ENCODE peak calls at places on chromosomes 5 and 9, in nine cellular contexts. P, Q, S, U, W, N, Y, O and T are unnamed samples.

GRCh38 chr9:126450537-126451205 is 124.0 kb downstream of the MVB12B start:
- DNase-seq in Y (no peak), S (no peak), O (no peak), U (no peak), Q (no peak), W (no peak), N (peak), P (no peak), T (no peak)

GRCh38 chr5:123087173-123088030 is 1.6 kb upstream of the PRDM6 start:
- DNase-seq in Q (no peak), S (no peak), N (no peak), O (no peak), P (no peak), U (no peak), Y (no peak), W (no peak), T (no peak)

GRCh38 chr5:88489433-88489832 is 220.8 kb upstream of the TMEM161B start:
- DNase-seq in P (no peak), S (no peak), U (no peak), Q (no peak), Y (no peak), O (no peak), W (no peak), N (no peak), T (no peak)

GRCh38 chr5:141650851-141651727 is at the start of gene FCHSD1:
- DNase-seq in S (peak), U (peak), Q (peak), O (peak), P (peak), N (peak), Y (peak), W (peak), T (peak)

GRCh38 chr5:155080721-155081120 is 67.2 kb downstream of the KIF4B start:
- DNase-seq in P (no peak), W (no peak), Y (no peak), N (no peak), U (no peak), O (peak), Q (peak), S (no peak), T (no peak)

GRCh38 chr9:21812415-21812814 is 10.0 kb downstream of the MTAP start:
- DNase-seq in W (no peak), S (peak), Y (no peak), O (peak), Q (no peak), P (no peak), U (no peak), N (no peak), T (no peak)

GRCh38 chr9:31032206-31032605 is 1352.2 kb upstream of the ACO1 start:
- DNase-seq in Q (no peak), W (no peak), N (no peak), O (no peak), S (no peak), U (no peak), Y (no peak), P (no peak), T (no peak)

GRCh38 chr5:138068742-138069375 is 15.0 kb upstream of the WNT8A start:
- DNase-seq in S (peak), W (peak), N (peak), Y (peak), O (peak), Q (peak), U (peak), P (peak), T (peak)

GRCh38 chr5:122415030-122415429 is 103.0 kb downstream of the SNCAIP start:
- DNase-seq in Y (no peak), Q (no peak), S (no peak), U (no peak), W (no peak), P (no peak), N (no peak), O (no peak), T (peak)

GRCh38 chr5:96335873-96336272 is 97.2 kb downstream of the PCSK1 start:
- DNase-seq in Y (no peak), U (no peak), O (no peak), Q (no peak), S (peak), N (no peak), W (no peak), P (no peak), T (no peak)

GRCh38 chr9:69097053-69097452 is 61.5 kb downstream of the FXN start:
- DNase-seq in N (no peak), O (peak), U (no peak), Q (peak), W (no peak), S (no peak), Y (no peak), P (no peak), T (no peak)

GRCh38 chr5:116242363-116242762 is 157.5 kb downstream of the COMMD10 start:
- DNase-seq in S (no peak), P (no peak), Q (peak), U (no peak), W (no peak), O (peak), Y (no peak), N (no peak), T (no peak)

GRCh38 chr5:116234681-116235080 is 149.9 kb downstream of the COMMD10 start:
- DNase-seq in S (no peak), N (no peak), U (no peak), Q (no peak), O (no peak), P (no peak), W (no peak), Y (no peak), T (no peak)

GRCh38 chr5:116237917-116238502 is 153.2 kb downstream of the COMMD10 start:
- DNase-seq in O (peak), S (no peak), Y (no peak), N (no peak), W (no peak), P (no peak), Q (no peak), U (no peak), T (no peak)
- TF ChIP-seq CTCF in O (peak), S (peak), Y (peak), N (no peak), W (peak), P (peak), Q (peak), U (no peak), T (peak)

GRCh38 chr5:174581483-174581882 is 142.9 kb upstream of the MSX2 start:
- DNase-seq in N (no peak), O (no peak), U (no peak), Q (peak), S (peak), P (peak), Y (no peak), W (no peak), T (no peak)
- TF ChIP-seq CTCF in N (no peak), O (peak), U (no peak), Q (peak), S (peak), P (peak), Y (no peak), W (no peak), T (peak)

GRCh38 chr5:12095808-12096281 is 191.6 kb upstream of the CTNND2 start:
- DNase-seq in W (no peak), Q (no peak), N (no peak), O (no peak), P (no peak), S (no peak), Y (peak), U (no peak), T (no peak)

GRCh38 chr5:12099296-12099695 is 195.1 kb upstream of the CTNND2 start:
- DNase-seq in W (no peak), S (no peak), Q (no peak), O (no peak), P (no peak), Y (no peak), U (no peak), N (no peak), T (no peak)

DNA sequence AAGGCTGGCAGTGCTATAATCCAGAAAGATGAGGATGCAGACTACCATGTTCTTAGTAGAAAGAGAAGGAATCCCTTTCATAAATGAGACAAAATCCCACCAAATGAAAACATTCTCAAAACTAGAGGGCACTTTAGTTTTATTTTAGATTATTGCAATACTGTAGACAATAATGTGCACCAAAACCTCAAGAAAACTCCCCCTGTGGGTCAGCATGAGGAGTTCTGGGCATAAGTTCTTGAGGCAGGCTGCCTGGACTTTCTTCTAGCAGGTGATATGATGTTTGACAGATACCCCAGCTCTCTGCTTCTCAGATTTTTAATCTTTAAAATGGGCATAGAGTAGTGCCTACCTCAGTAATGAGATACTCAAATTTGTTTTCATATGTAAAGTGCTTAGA is 196.3 kb upstream of the CTNND2 start:
- DNase-seq in P (no peak), S (no peak), U (no peak), O (no peak), N (no peak), Q (no peak), Y (no peak), W (no peak), T (no peak)
- TF ChIP-seq CTCF in P (no peak), S (no peak), U (no peak), O (no peak), N (no peak), Q (no peak), Y (no peak), W (no peak), T (no peak)

GRCh38 chr9:76302543-76302942 is 91.7 kb downstream of the RFK start:
- DNase-seq in S (no peak), P (no peak), Y (no peak), N (no peak), O (no peak), U (no peak), Q (no peak), W (no peak), T (no peak)

GRCh38 chr9:76297721-76298239 is 96.4 kb downstream of the RFK start:
- DNase-seq in W (no peak), P (peak), U (no peak), O (peak), S (no peak), Q (peak), Y (no peak), N (no peak), T (no peak)

GRCh38 chr9:76298497-76299144 is 95.6 kb downstream of the RFK start:
- DNase-seq in Q (no peak), P (no peak), U (no peak), Y (no peak), O (no peak), S (no peak), N (no peak), W (no peak), T (no peak)

GRCh38 chr9:76302947-76303550 is 91.2 kb downstream of the RFK start:
- DNase-seq in O (peak), N (no peak), Q (peak), S (no peak), W (no peak), U (no peak), Y (peak), P (no peak), T (no peak)
- TF ChIP-seq CTCF in O (peak), N (peak), Q (peak), S (peak), W (peak), U (peak), Y (peak), P (peak), T (peak)

GRCh38 chr5:74016373-74016772 is 390.4 kb downstream of the ARHGEF28 start:
- DNase-seq in S (peak), Y (peak), N (no peak), Q (no peak), W (no peak), U (no peak), P (no peak), O (no peak), T (no peak)
- TF ChIP-seq CTCF in S (peak), Y (peak), N (no peak), Q (no peak), W (no peak), U (no peak), P (no peak), O (peak), T (peak)

GRCh38 chr9:99889120-99889519 is 17.3 kb upstream of the STX17 start:
- DNase-seq in N (no peak), U (no peak), W (no peak), O (no peak), P (no peak), Q (no peak), Y (peak), S (no peak), T (no peak)
- TF ChIP-seq CTCF in N (no peak), U (no peak), W (no peak), O (no peak), P (no peak), Q (no peak), Y (peak), S (no peak), T (no peak)

GRCh38 chr9:78863531-78863930 is 566.6 kb downstream of the PSAT1 start:
- DNase-seq in U (no peak), O (no peak), Y (no peak), W (no peak), P (no peak), S (no peak), N (no peak), Q (no peak), T (no peak)

GRCh38 chr9:78856781-78857180 is 559.9 kb downstream of the PSAT1 start:
- DNase-seq in W (no peak), Q (no peak), S (no peak), N (no peak), P (no peak), Y (no peak), U (no peak), O (no peak), T (no peak)

GRCh38 chr9:78857371-78858225 is 560.7 kb downstream of the PSAT1 start:
- DNase-seq in U (no peak), Q (no peak), N (no peak), W (no peak), S (no peak), O (no peak), P (peak), Y (no peak), T (no peak)

GRCh38 chr9:78858266-78858665 is 561.3 kb downstream of the PSAT1 start:
- DNase-seq in O (no peak), Q (no peak), U (no peak), W (no peak), N (no peak), P (no peak), S (no peak), Y (no peak), T (no peak)

DNA sequence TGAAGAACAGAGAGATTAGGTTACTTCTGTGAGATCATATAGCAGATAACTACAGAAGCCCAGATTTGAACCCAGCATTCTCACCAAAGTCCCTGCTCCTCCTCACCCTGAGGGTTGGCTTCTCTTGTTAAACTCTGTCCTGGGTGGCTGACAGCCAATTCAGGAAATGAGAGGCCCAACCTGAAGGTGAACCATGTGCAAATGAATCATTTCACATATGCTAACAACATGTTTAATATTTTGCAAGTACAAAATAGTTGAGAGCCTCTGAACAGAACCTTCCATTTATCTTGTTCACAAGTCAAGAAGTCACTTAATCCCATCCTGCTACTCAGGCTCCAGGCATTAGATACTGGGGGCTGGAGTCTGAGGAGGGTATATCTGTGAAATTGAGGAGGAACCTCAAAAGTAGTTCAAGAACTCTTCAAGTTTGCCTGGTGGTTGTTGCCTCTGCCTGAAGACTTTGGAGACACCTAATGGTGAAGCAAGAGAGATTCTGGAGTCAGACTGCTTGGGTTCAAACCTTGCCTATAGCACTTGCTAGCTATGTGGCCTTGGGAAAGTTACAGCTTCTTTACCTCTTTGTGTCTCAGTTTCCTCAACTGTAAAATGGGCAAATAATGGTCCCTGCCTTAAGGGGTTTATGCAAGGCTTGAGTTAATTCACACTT is 564.0 kb downstream of the PSAT1 start:
- DNase-seq in Q (peak), O (peak), S (no peak), U (no peak), W (no peak), Y (no peak), P (no peak), N (no peak), T (no peak)
- TF ChIP-seq CTCF in Q (no peak), O (peak), S (no peak), U (no peak), W (no peak), Y (no peak), P (no peak), N (no peak), T (no peak)

GRCh38 chr9:125396799-125397198 is 135.2 kb downstream of the GAPVD1 start:
- DNase-seq in U (no peak), N (no peak), Q (no peak), O (no peak), P (no peak), S (no peak), Y (no peak), W (no peak), T (no peak)
- TF ChIP-seq CTCF in U (no peak), N (no peak), Q (no peak), O (no peak), P (no peak), S (no peak), Y (no peak), W (no peak), T (no peak)

GRCh38 chr9:34896112-34896511 is 62.0 kb upstream of the PHF24 start:
- DNase-seq in P (no peak), S (no peak), Q (no peak), W (no peak), N (no peak), Y (no peak), U (no peak), O (no peak), T (no peak)
- TF ChIP-seq CTCF in P (no peak), S (no peak), Q (peak), W (no peak), N (no peak), Y (no peak), U (no peak), O (peak), T (no peak)

GRCh38 chr5:152349683-152350526 is 55.2 kb downstream of the NMUR2 start:
- DNase-seq in O (peak), Q (peak), Y (peak), U (no peak), P (peak), W (no peak), S (peak), N (no peak), T (peak)
- TF ChIP-seq CTCF in O (peak), Q (peak), Y (peak), U (peak), P (peak), W (peak), S (peak), N (no peak), T (peak)